ENCODE peak calls at places on chromosomes 16 and 17, in eight cellular contexts. One of them, this sample, is unnamed.

GRCh38 chr16:67657017-67657608 is 2.9 kb downstream of the ACD start:
- DNase-seq in NCI-H1417: no peak
- DNase-seq in GM13977: no peak
- DNase-seq in astrocyte of the spinal cord: no peak
- DNase-seq in stimulated activated CD4-positive, alpha-beta T cell treated with anti-CD3 and anti-CD28 coated beads, Interleukin-1b, Interleukin-23, amount 100 ng/mL, for 1 hour: no peak
- DNase-seq in fibroblast of the aortic adventitia: no peak
- DNase-seq in body of pancreas: no peak
- DNase-seq in GM12865: no peak
- DNase-seq in this sample: no peak

GRCh38 chr16:4053663-4054479 is 62.4 kb downstream of the ADCY9 start:
- DNase-seq in NCI-H1417: peak
- DNase-seq in GM13977: no peak
- DNase-seq in astrocyte of the spinal cord: peak
- DNase-seq in stimulated activated CD4-positive, alpha-beta T cell treated with anti-CD3 and anti-CD28 coated beads, Interleukin-1b, Interleukin-23, amount 100 ng/mL, for 1 hour: no peak
- DNase-seq in fibroblast of the aortic adventitia: peak
- DNase-seq in body of pancreas: peak
- DNase-seq in GM12865: no peak
- DNase-seq in this sample: peak

GRCh38 chr17:65609749-65610148 is 48.3 kb upstream of the AXIN2 start:
- DNase-seq in NCI-H1417: no peak
- DNase-seq in GM13977: no peak
- DNase-seq in astrocyte of the spinal cord: no peak
- DNase-seq in stimulated activated CD4-positive, alpha-beta T cell treated with anti-CD3 and anti-CD28 coated beads, Interleukin-1b, Interleukin-23, amount 100 ng/mL, for 1 hour: no peak
- DNase-seq in fibroblast of the aortic adventitia: peak
- DNase-seq in body of pancreas: no peak
- DNase-seq in GM12865: no peak
- DNase-seq in this sample: no peak

GRCh38 chr17:81926451-81927144 is 937 bp downstream of the MAFG start:
- DNase-seq in NCI-H1417: no peak
- DNase-seq in GM13977: peak
- DNase-seq in astrocyte of the spinal cord: peak
- DNase-seq in stimulated activated CD4-positive, alpha-beta T cell treated with anti-CD3 and anti-CD28 coated beads, Interleukin-1b, Interleukin-23, amount 100 ng/mL, for 1 hour: no peak
- DNase-seq in fibroblast of the aortic adventitia: peak
- DNase-seq in body of pancreas: peak
- DNase-seq in GM12865: peak
- DNase-seq in this sample: no peak

GRCh38 chr17:19238167-19238505 is 970 bp downstream of the EPN2 start:
- DNase-seq in NCI-H1417: no peak
- DNase-seq in GM13977: peak
- DNase-seq in astrocyte of the spinal cord: no peak
- DNase-seq in stimulated activated CD4-positive, alpha-beta T cell treated with anti-CD3 and anti-CD28 coated beads, Interleukin-1b, Interleukin-23, amount 100 ng/mL, for 1 hour: no peak
- DNase-seq in fibroblast of the aortic adventitia: peak
- DNase-seq in body of pancreas: peak
- DNase-seq in GM12865: no peak
- DNase-seq in this sample: no peak

GRCh38 chr17:82244413-82245140 is 15.7 kb downstream of the SLC16A3 start:
- DNase-seq in NCI-H1417: no peak
- DNase-seq in GM13977: no peak
- DNase-seq in astrocyte of the spinal cord: peak
- DNase-seq in stimulated activated CD4-positive, alpha-beta T cell treated with anti-CD3 and anti-CD28 coated beads, Interleukin-1b, Interleukin-23, amount 100 ng/mL, for 1 hour: no peak
- DNase-seq in fibroblast of the aortic adventitia: peak
- DNase-seq in body of pancreas: no peak
- DNase-seq in GM12865: no peak
- DNase-seq in this sample: no peak

GRCh38 chr17:78268191-78268874 is 36.9 kb downstream of the TMEM235 start:
- DNase-seq in NCI-H1417: no peak
- DNase-seq in GM13977: no peak
- DNase-seq in astrocyte of the spinal cord: no peak
- DNase-seq in stimulated activated CD4-positive, alpha-beta T cell treated with anti-CD3 and anti-CD28 coated beads, Interleukin-1b, Interleukin-23, amount 100 ng/mL, for 1 hour: no peak
- DNase-seq in fibroblast of the aortic adventitia: no peak
- DNase-seq in body of pancreas: no peak
- DNase-seq in GM12865: no peak
- DNase-seq in this sample: no peak

GRCh38 chr16:14252860-14253259 is 181.7 kb downstream of the MRTFB start:
- DNase-seq in NCI-H1417: no peak
- DNase-seq in GM13977: no peak
- DNase-seq in astrocyte of the spinal cord: no peak
- DNase-seq in stimulated activated CD4-positive, alpha-beta T cell treated with anti-CD3 and anti-CD28 coated beads, Interleukin-1b, Interleukin-23, amount 100 ng/mL, for 1 hour: no peak
- DNase-seq in fibroblast of the aortic adventitia: no peak
- DNase-seq in body of pancreas: no peak
- DNase-seq in GM12865: no peak
- DNase-seq in this sample: no peak

GRCh38 chr17:81044764-81045589 is 10.0 kb downstream of the BAIAP2 start:
- DNase-seq in NCI-H1417: peak
- DNase-seq in GM13977: no peak
- DNase-seq in astrocyte of the spinal cord: peak
- DNase-seq in stimulated activated CD4-positive, alpha-beta T cell treated with anti-CD3 and anti-CD28 coated beads, Interleukin-1b, Interleukin-23, amount 100 ng/mL, for 1 hour: no peak
- DNase-seq in fibroblast of the aortic adventitia: peak
- DNase-seq in body of pancreas: peak
- DNase-seq in GM12865: no peak
- DNase-seq in this sample: no peak

GRCh38 chr16:50509521-50510341 is 38.5 kb upstream of the NKD1 start:
- DNase-seq in NCI-H1417: no peak
- DNase-seq in GM13977: peak
- DNase-seq in astrocyte of the spinal cord: peak
- DNase-seq in stimulated activated CD4-positive, alpha-beta T cell treated with anti-CD3 and anti-CD28 coated beads, Interleukin-1b, Interleukin-23, amount 100 ng/mL, for 1 hour: no peak
- DNase-seq in fibroblast of the aortic adventitia: peak
- DNase-seq in body of pancreas: no peak
- DNase-seq in GM12865: peak
- DNase-seq in this sample: no peak

GRCh38 chr17:29709861-29710849 is 87.4 kb upstream of the CORO6 start:
- DNase-seq in NCI-H1417: no peak
- DNase-seq in GM13977: no peak
- DNase-seq in astrocyte of the spinal cord: no peak
- DNase-seq in stimulated activated CD4-positive, alpha-beta T cell treated with anti-CD3 and anti-CD28 coated beads, Interleukin-1b, Interleukin-23, amount 100 ng/mL, for 1 hour: no peak
- DNase-seq in fibroblast of the aortic adventitia: peak
- DNase-seq in body of pancreas: no peak
- DNase-seq in GM12865: no peak
- DNase-seq in this sample: no peak

This sample was measured in NCI-H2227 treated with DMSO at 0.1 percent for 48 hours.